ENCODE peak calls at places on chromosomes 16 and 17, in six cellular contexts. One of them, this sample, is unnamed.
A peak's percentile ranks its signal among the peaks of the same experiment; 100 is the strongest.

GRCh38 chr17:8939496-8940334 is 25.8 kb downstream of the PIK3R5 start:
- DNase-seq in HL-60: no peak
- DNase-seq in IMR-90: no peak
- DNase-seq in fibroblast of lung: no peak
- DNase-seq in hepatocyte: no peak
- DNase-seq in heart right ventricle: no peak
- DNase-seq in this sample: no peak

GRCh38 chr16:67967956-67968439 is 439 bp downstream of the SLC12A4 start:
- DNase-seq in HL-60: no peak
- DNase-seq in IMR-90: peak; percentile 25
- DNase-seq in fibroblast of lung: peak; percentile 35
- DNase-seq in hepatocyte: peak; percentile 74
- DNase-seq in heart right ventricle: peak; percentile 59
- DNase-seq in this sample: no peak

GRCh38 chr17:62619413-62620155 is 7.9 kb upstream of the MRC2 start:
- DNase-seq in HL-60: no peak
- DNase-seq in IMR-90: no peak
- DNase-seq in fibroblast of lung: no peak
- DNase-seq in hepatocyte: no peak
- DNase-seq in heart right ventricle: no peak
- DNase-seq in this sample: no peak

GRCh38 chr16:88634141-88634993 is 4.0 kb upstream of the IL17C start:
- DNase-seq in HL-60: no peak
- DNase-seq in IMR-90: peak; percentile 23
- DNase-seq in fibroblast of lung: peak; percentile 18
- DNase-seq in hepatocyte: peak; percentile 75
- DNase-seq in heart right ventricle: peak; percentile 51
- DNase-seq in this sample: no peak

GRCh38 chr16:48182979-48183537 is 27.3 kb upstream of the ABCC12 start:
- DNase-seq in HL-60: no peak
- DNase-seq in IMR-90: no peak
- DNase-seq in fibroblast of lung: no peak
- DNase-seq in hepatocyte: no peak
- DNase-seq in heart right ventricle: no peak
- DNase-seq in this sample: no peak

GRCh38 chr17:50976951-50977472 is 110.9 kb upstream of the TOB1 start:
- DNase-seq in HL-60: no peak
- DNase-seq in IMR-90: no peak
- DNase-seq in fibroblast of lung: no peak
- DNase-seq in hepatocyte: no peak
- DNase-seq in heart right ventricle: no peak
- DNase-seq in this sample: no peak

GRCh38 chr17:80145076-80146075 is 1.6 kb downstream of the EIF4A3 start:
- DNase-seq in HL-60: no peak
- DNase-seq in IMR-90: peak; percentile 5
- DNase-seq in fibroblast of lung: no peak
- DNase-seq in hepatocyte: no peak
- DNase-seq in heart right ventricle: no peak
- DNase-seq in this sample: no peak

GRCh38 chr17:29855686-29856085 is 74.3 kb downstream of the SSH2 start:
- DNase-seq in HL-60: no peak
- DNase-seq in IMR-90: peak; percentile 75
- DNase-seq in fibroblast of lung: peak; percentile 50
- DNase-seq in hepatocyte: no peak
- DNase-seq in heart right ventricle: no peak
- DNase-seq in this sample: no peak

GRCh38 chr16:80738521-80738920 is 65.9 kb downstream of the CDYL2 start:
- DNase-seq in HL-60: no peak
- DNase-seq in IMR-90: no peak
- DNase-seq in fibroblast of lung: no peak
- DNase-seq in hepatocyte: no peak
- DNase-seq in heart right ventricle: no peak
- DNase-seq in this sample: no peak

GRCh38 chr17:65323055-65323454 is 185.9 kb downstream of the RGS9 start:
- DNase-seq in HL-60: no peak
- DNase-seq in IMR-90: no peak
- DNase-seq in fibroblast of lung: no peak
- DNase-seq in hepatocyte: no peak
- DNase-seq in heart right ventricle: no peak
- DNase-seq in this sample: no peak

GRCh38 chr17:50371526-50371925 is 1.5 kb downstream of the MRPL27 start:
- DNase-seq in HL-60: no peak
- DNase-seq in IMR-90: no peak
- DNase-seq in fibroblast of lung: no peak
- DNase-seq in hepatocyte: no peak
- DNase-seq in heart right ventricle: no peak
- DNase-seq in this sample: no peak

GRCh38 chr16:57186630-57187507 is 740 bp downstream of the RSPRY1 start:
- DNase-seq in HL-60: no peak
- DNase-seq in IMR-90: no peak
- DNase-seq in fibroblast of lung: no peak
- DNase-seq in hepatocyte: peak; percentile 54
- DNase-seq in heart right ventricle: no peak
- DNase-seq in this sample: no peak

GRCh38 chr16:82070656-82071369 is 35.8 kb downstream of the HSD17B2 start:
- DNase-seq in HL-60: no peak
- DNase-seq in IMR-90: peak; percentile 56
- DNase-seq in fibroblast of lung: peak; percentile 88
- DNase-seq in hepatocyte: no peak
- DNase-seq in heart right ventricle: no peak
- DNase-seq in this sample: peak; percentile 30

GRCh38 chr16:49048557-49048956 is 233.1 kb downstream of the CBLN1 start:
- DNase-seq in HL-60: no peak
- DNase-seq in IMR-90: peak; percentile 1
- DNase-seq in fibroblast of lung: peak; percentile 66
- DNase-seq in hepatocyte: no peak
- DNase-seq in heart right ventricle: no peak
- DNase-seq in this sample: no peak

GRCh38 chr17:47288531-47289116 is 35.0 kb downstream of the ITGB3 start:
- DNase-seq in HL-60: no peak
- DNase-seq in IMR-90: peak; percentile 69
- DNase-seq in fibroblast of lung: peak; percentile 69
- DNase-seq in hepatocyte: no peak
- DNase-seq in heart right ventricle: no peak
- DNase-seq in this sample: no peak

GRCh38 chr17:13484020-13484419 is 117.7 kb downstream of the HS3ST3A1 start:
- DNase-seq in HL-60: no peak
- DNase-seq in IMR-90: peak; percentile 78
- DNase-seq in fibroblast of lung: peak; percentile 74
- DNase-seq in hepatocyte: no peak
- DNase-seq in heart right ventricle: no peak
- DNase-seq in this sample: no peak

GRCh38 chr17:67157732-67158639 is 87.0 kb downstream of the HELZ start:
- DNase-seq in HL-60: no peak
- DNase-seq in IMR-90: peak; percentile 57
- DNase-seq in fibroblast of lung: peak; percentile 22
- DNase-seq in hepatocyte: peak; percentile 34
- DNase-seq in heart right ventricle: no peak
- DNase-seq in this sample: no peak

GRCh38 chr16:29701214-29701555 is 22.2 kb downstream of the QPRT start:
- DNase-seq in HL-60: no peak
- DNase-seq in IMR-90: no peak
- DNase-seq in fibroblast of lung: no peak
- DNase-seq in hepatocyte: no peak
- DNase-seq in heart right ventricle: no peak
- DNase-seq in this sample: no peak

GRCh38 chr16:25464058-25464457 is 206.4 kb upstream of the ZKSCAN2 start:
- DNase-seq in HL-60: no peak
- DNase-seq in IMR-90: no peak
- DNase-seq in fibroblast of lung: no peak
- DNase-seq in hepatocyte: no peak
- DNase-seq in heart right ventricle: no peak
- DNase-seq in this sample: no peak

GRCh38 chr17:58968662-58969061 is 138.0 kb downstream of the TRIM37 start:
- DNase-seq in HL-60: no peak
- DNase-seq in IMR-90: peak; percentile 12
- DNase-seq in fibroblast of lung: peak; percentile 67
- DNase-seq in hepatocyte: no peak
- DNase-seq in heart right ventricle: no peak
- DNase-seq in this sample: no peak

GRCh38 chr16:11168386-11169065 is 87.5 kb downstream of the SOCS1 start:
- DNase-seq in HL-60: no peak
- DNase-seq in IMR-90: peak; percentile 29
- DNase-seq in fibroblast of lung: no peak
- DNase-seq in hepatocyte: no peak
- DNase-seq in heart right ventricle: peak; percentile 37
- DNase-seq in this sample: no peak

GRCh38 chr16:87936375-87937230 is at the start of gene CA5A:
- DNase-seq in HL-60: no peak
- DNase-seq in IMR-90: no peak
- DNase-seq in fibroblast of lung: no peak
- DNase-seq in hepatocyte: no peak
- DNase-seq in heart right ventricle: no peak
- DNase-seq in this sample: no peak

GRCh38 chr16:21650517-21650916 is 1.9 kb downstream of the IGSF6 start:
- DNase-seq in HL-60: peak; percentile 72
- DNase-seq in IMR-90: no peak
- DNase-seq in fibroblast of lung: no peak
- DNase-seq in hepatocyte: no peak
- DNase-seq in heart right ventricle: no peak
- DNase-seq in this sample: no peak

GRCh38 chr17:35119370-35120185 is at the start of gene RAD51D:
- DNase-seq in HL-60: peak; percentile 71
- DNase-seq in IMR-90: peak; percentile 56
- DNase-seq in fibroblast of lung: peak; percentile 57
- DNase-seq in hepatocyte: peak; percentile 91
- DNase-seq in heart right ventricle: peak; percentile 59
- DNase-seq in this sample: no peak
- TF ChIP-seq CTCF in HL-60: peak; percentile 72
- TF ChIP-seq CTCF in IMR-90: peak; percentile 97
- TF ChIP-seq CTCF in fibroblast of lung: peak; percentile 56
- TF ChIP-seq CTCF in hepatocyte: peak; percentile 93
- TF ChIP-seq CTCF in heart right ventricle: peak; percentile 95
- TF ChIP-seq CTCF in this sample: peak; percentile 70

DNA sequence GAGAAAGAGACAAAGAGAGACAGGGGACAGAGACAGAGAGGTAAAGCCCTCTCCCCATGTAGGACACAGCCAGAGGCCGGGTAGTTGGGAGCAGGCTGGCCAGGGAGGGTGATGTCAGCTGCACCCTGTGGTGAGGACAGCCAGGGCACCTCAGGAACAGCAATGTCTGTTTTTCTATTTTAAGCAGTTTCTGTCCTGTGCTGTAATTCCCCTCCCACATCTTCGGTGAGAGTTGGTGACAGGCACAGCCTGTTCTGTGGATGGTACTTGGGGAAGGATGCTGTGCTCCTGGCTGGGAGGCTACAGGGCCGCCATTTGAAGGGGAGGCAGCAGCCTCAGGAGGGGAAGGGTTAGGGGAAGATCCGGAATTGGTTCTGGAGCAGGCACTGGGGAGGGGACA is 163.5 kb downstream of the SDK2 start:
- DNase-seq in HL-60: no peak
- DNase-seq in IMR-90: no peak
- DNase-seq in fibroblast of lung: no peak
- DNase-seq in hepatocyte: no peak
- DNase-seq in heart right ventricle: peak; percentile 48
- DNase-seq in this sample: no peak
- H3K27me3 ChIP-seq in HL-60: no peaks in the 10 kb centered on the region
- H3K27me3 ChIP-seq in IMR-90: no peaks in the 10 kb centered on the region
- H3K27me3 ChIP-seq in fibroblast of lung: no peaks in the 10 kb centered on the region
- H3K27me3 ChIP-seq in hepatocyte: peaks cover 27% of the 10 kb centered on the region
- H3K27me3 ChIP-seq in heart right ventricle: no peaks in the 10 kb centered on the region
- H3K27me3 ChIP-seq in this sample: no peaks in the 10 kb centered on the region

GRCh38 chr17:82668024-82668630 is 19.9 kb upstream of the WDR45B start:
- DNase-seq in HL-60: no peak
- DNase-seq in IMR-90: no peak
- DNase-seq in fibroblast of lung: no peak
- DNase-seq in hepatocyte: no peak
- DNase-seq in heart right ventricle: no peak
- DNase-seq in this sample: no peak

GRCh38 chr17:82670661-82671060 is 22.4 kb upstream of the WDR45B start:
- DNase-seq in HL-60: no peak
- DNase-seq in IMR-90: no peak
- DNase-seq in fibroblast of lung: no peak
- DNase-seq in hepatocyte: no peak
- DNase-seq in heart right ventricle: no peak
- DNase-seq in this sample: no peak

GRCh38 chr17:82667668-82668000 is 19.4 kb upstream of the WDR45B start:
- DNase-seq in HL-60: no peak
- DNase-seq in IMR-90: no peak
- DNase-seq in fibroblast of lung: no peak
- DNase-seq in hepatocyte: no peak
- DNase-seq in heart right ventricle: no peak
- DNase-seq in this sample: no peak

GRCh38 chr17:82666931-82667667 is 18.9 kb upstream of the WDR45B start:
- DNase-seq in HL-60: no peak
- DNase-seq in IMR-90: no peak
- DNase-seq in fibroblast of lung: no peak
- DNase-seq in hepatocyte: no peak
- DNase-seq in heart right ventricle: no peak
- DNase-seq in this sample: no peak

DNA sequence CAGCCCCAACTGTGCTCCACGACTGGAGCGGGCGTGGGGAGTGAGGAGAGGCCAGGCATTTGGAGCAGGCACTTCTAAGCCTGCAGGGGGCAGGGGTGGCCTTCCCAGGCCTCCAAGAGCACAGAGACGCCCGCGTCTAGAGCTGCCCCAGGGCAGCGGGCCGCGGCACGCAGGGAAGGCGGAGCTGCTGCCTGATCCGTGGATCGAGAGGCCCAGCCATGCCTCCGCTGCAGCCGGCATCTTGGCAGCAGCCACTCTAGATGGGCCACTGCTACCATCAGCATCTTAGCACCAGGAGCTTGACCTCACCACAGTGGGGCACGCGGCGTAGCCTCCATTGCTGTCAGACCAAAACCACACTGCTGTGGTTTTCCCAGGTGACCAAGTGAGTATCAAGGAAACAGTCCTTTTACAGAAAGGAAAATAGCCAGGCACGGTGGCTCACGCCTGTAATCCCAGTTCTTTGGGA is 20.4 kb upstream of the WDR45B start:
- DNase-seq in HL-60: peak; percentile 57
- DNase-seq in IMR-90: peak; percentile 44
- DNase-seq in fibroblast of lung: peak; percentile 38
- DNase-seq in hepatocyte: peak; percentile 81
- DNase-seq in heart right ventricle: peak; percentile 54
- DNase-seq in this sample: no peak
- TF ChIP-seq CTCF in HL-60: peak; percentile 75
- TF ChIP-seq CTCF in IMR-90: peak; percentile 52
- TF ChIP-seq CTCF in fibroblast of lung: peak; percentile 60
- TF ChIP-seq CTCF in hepatocyte: peak; percentile 52
- TF ChIP-seq CTCF in heart right ventricle: peak; percentile 35
- TF ChIP-seq CTCF in this sample: peak; percentile 73

GRCh38 chr16:27333104-27333503 is 19.3 kb downstream of the IL4R start:
- DNase-seq in HL-60: no peak
- DNase-seq in IMR-90: no peak
- DNase-seq in fibroblast of lung: no peak
- DNase-seq in hepatocyte: no peak
- DNase-seq in heart right ventricle: no peak
- DNase-seq in this sample: no peak

GRCh38 chr16:27330542-27330941 is 16.8 kb downstream of the IL4R start:
- DNase-seq in HL-60: no peak
- DNase-seq in IMR-90: peak; percentile 98
- DNase-seq in fibroblast of lung: peak; percentile 94
- DNase-seq in hepatocyte: peak; percentile 52
- DNase-seq in heart right ventricle: peak; percentile 84
- DNase-seq in this sample: peak; percentile 31

GRCh38 chr16:27334192-27334764 is 20.5 kb downstream of the IL4R start:
- DNase-seq in HL-60: no peak
- DNase-seq in IMR-90: no peak
- DNase-seq in fibroblast of lung: no peak
- DNase-seq in hepatocyte: no peak
- DNase-seq in heart right ventricle: no peak
- DNase-seq in this sample: no peak

GRCh38 chr16:27333549-27333948 is 19.8 kb downstream of the IL4R start:
- DNase-seq in HL-60: no peak
- DNase-seq in IMR-90: no peak
- DNase-seq in fibroblast of lung: no peak
- DNase-seq in hepatocyte: no peak
- DNase-seq in heart right ventricle: no peak
- DNase-seq in this sample: no peak

GRCh38 chr16:27332105-27332504 is 18.3 kb downstream of the IL4R start:
- DNase-seq in HL-60: no peak
- DNase-seq in IMR-90: no peak
- DNase-seq in fibroblast of lung: no peak
- DNase-seq in hepatocyte: no peak
- DNase-seq in heart right ventricle: peak; percentile 74
- DNase-seq in this sample: no peak
- H3K27me3 ChIP-seq in HL-60: no peaks in the 10 kb centered on the region
- H3K27me3 ChIP-seq in IMR-90: no peaks in the 10 kb centered on the region
- H3K27me3 ChIP-seq in fibroblast of lung: no peaks in the 10 kb centered on the region
- H3K27me3 ChIP-seq in hepatocyte: no peaks in the 10 kb centered on the region
- H3K27me3 ChIP-seq in heart right ventricle: no peaks in the 10 kb centered on the region
- H3K27me3 ChIP-seq in this sample: no peaks in the 10 kb centered on the region